ENCODE peak calls at places on chromosomes 16 and 17, in nine cellular contexts. T, A, H, J, F, E, N, X and G are unnamed samples.

GRCh38 chr16:53732296-53732929 is 28.5 kb downstream of the FTO start:
- DNase-seq in T (no peak), A (peak; percentile 11), H (peak; percentile 58), J (peak; percentile 53), F (peak; percentile 29), E (no peak), N (no peak), X (no peak), G (no peak)

GRCh38 chr16:84334482-84334881 is 33.9 kb upstream of the ATP2C2 start:
- DNase-seq in T (no peak), A (no peak), H (no peak), J (no peak), F (no peak), E (no peak), N (no peak), X (no peak), G (no peak)

GRCh38 chr17:42345396-42346078 is 42.7 kb downstream of the STAT3 start:
- DNase-seq in T (no peak), A (no peak), H (no peak), J (no peak), F (no peak), E (no peak), N (no peak), X (no peak), G (no peak)

GRCh38 chr16:83994087-83994486 is 26.0 kb downstream of the NECAB2 start:
- DNase-seq in T (no peak), A (peak; percentile 95), H (peak; percentile 95), J (no peak), F (peak; percentile 95), E (no peak), N (no peak), X (no peak), G (no peak)

GRCh38 chr17:56708220-56708567 is 114.7 kb downstream of the NOG start:
- DNase-seq in T (no peak), A (no peak), H (peak; percentile 26), J (no peak), F (no peak), E (no peak), N (no peak), X (no peak), G (no peak)

GRCh38 chr17:7848131-7848579 is 6.7 kb upstream of the TMEM88 start:
- DNase-seq in T (no peak), A (no peak), H (no peak), J (no peak), F (no peak), E (no peak), N (no peak), X (no peak), G (no peak)

GRCh38 chr17:73652886-73653480 is 8.7 kb upstream of the SDK2 start:
- DNase-seq in T (peak; percentile 16), A (no peak), H (no peak), J (no peak), F (no peak), E (no peak), N (no peak), X (no peak), G (no peak)

GRCh38 chr17:6507535-6507934 is 48.8 kb downstream of the PITPNM3 start:
- DNase-seq in T (no peak), A (peak; percentile 88), H (peak; percentile 85), J (no peak), F (peak; percentile 87), E (peak; percentile 54), N (no peak), X (no peak), G (no peak)

GRCh38 chr17:58402047-58402446 is 15.3 kb downstream of the RNF43 start:
- DNase-seq in T (no peak), A (peak; percentile 86), H (no peak), J (no peak), F (peak; percentile 57), E (no peak), N (no peak), X (no peak), G (no peak)

DNA sequence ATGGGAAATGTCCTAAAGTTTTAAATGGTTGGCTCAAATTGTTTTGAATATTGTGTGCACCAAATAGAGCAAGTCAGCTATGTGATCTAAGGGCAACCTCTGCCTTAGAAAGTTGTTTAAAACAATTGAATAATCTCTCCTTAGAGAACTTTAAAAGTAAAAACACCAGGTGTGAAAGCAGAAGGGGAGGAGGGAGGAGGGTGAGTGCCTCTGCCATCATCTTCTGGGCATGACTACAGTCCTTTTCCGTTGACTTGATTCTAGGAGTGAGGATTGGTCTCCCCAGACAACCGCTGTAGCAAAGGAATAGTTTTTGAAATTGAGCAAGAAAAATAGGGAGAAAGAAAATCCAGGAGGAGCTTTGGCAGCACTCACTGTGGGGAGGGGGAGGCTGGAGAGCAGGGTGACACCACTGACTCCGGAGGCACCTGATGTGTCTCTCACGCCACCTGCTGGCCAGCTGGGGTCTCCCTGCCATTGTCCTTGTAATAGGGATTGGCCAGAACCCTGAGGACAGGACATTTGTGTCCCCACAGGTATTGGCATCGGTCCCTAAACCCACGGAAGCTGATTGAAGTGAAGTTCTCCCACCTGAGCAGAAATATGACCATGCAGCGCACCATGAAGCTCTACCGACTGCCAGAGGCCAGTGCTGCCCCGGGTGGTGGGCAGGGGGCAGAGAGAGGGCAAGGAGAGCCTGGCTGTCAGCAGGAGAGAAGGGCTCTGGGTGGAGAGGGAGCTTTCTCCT is 33.3 kb downstream of the PLCD3 start:
- DNase-seq in T (peak; percentile 95), A (peak; percentile 79), H (peak; percentile 66), J (peak; percentile 91), F (peak; percentile 82), E (peak; percentile 91), N (peak; percentile 84), X (peak; percentile 87), G (peak; percentile 89)
- TF ChIP-seq CTCF in T (peak; percentile 94), A (peak; percentile 77), H (peak; percentile 78), J (peak; percentile 88), F (peak; percentile 90), E (peak; percentile 71), N (peak; percentile 93), X (peak; percentile 83), G (peak; percentile 91)

DNA sequence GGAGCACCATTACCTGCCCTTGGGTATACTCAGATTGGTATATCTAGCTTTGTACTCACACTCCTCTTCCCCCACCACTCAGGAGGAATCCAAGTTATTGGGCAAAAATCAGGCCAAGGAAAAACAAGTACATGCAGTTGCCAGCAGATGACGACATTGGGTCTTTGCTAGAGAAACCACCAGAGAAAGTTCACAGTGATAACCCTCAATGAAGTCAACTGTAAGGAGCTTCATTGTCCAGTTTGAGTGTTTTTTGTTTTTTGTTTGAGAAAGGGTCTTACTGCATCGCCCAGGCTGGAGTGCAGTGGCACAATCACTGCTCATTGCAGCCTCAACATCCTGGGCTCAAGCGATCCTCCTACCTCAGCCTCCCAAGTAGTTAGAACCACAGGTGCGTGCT is 34.6 kb upstream of the TOX3 start:
- DNase-seq in T (no peak), A (no peak), H (no peak), J (no peak), F (no peak), E (no peak), N (no peak), X (no peak), G (no peak)
- TF ChIP-seq CTCF in T (no peak), A (no peak), H (no peak), J (no peak), F (no peak), E (no peak), N (no peak), X (no peak), G (peak; percentile 8)

GRCh38 chr17:66855204-66855603 is 20.3 kb downstream of the CACNG5 start:
- DNase-seq in T (no peak), A (peak; percentile 10), H (no peak), J (no peak), F (no peak), E (no peak), N (no peak), X (no peak), G (no peak)
- TF ChIP-seq CTCF in T (peak; percentile 21), A (peak; percentile 30), H (no peak), J (no peak), F (peak; percentile 21), E (no peak), N (no peak), X (no peak), G (peak; percentile 38)

GRCh38 chr16:5062051-5062450 is 3.7 kb downstream of the C16orf89 start:
- DNase-seq in T (no peak), A (no peak), H (no peak), J (no peak), F (no peak), E (no peak), N (no peak), X (no peak), G (no peak)

GRCh38 chr16:5065368-5065767 is 388 bp downstream of the C16orf89 start:
- DNase-seq in T (no peak), A (peak; percentile 41), H (no peak), J (no peak), F (no peak), E (no peak), N (no peak), X (no peak), G (no peak)

GRCh38 chr16:5065813-5066212 is at the start of gene C16orf89:
- DNase-seq in T (no peak), A (no peak), H (no peak), J (peak; percentile 48), F (no peak), E (no peak), N (no peak), X (peak; percentile 27), G (no peak)

GRCh38 chr16:5064915-5065314 is 841 bp downstream of the C16orf89 start:
- DNase-seq in T (no peak), A (no peak), H (peak; percentile 24), J (peak; percentile 82), F (no peak), E (no peak), N (no peak), X (no peak), G (no peak)

GRCh38 chr16:5062790-5063765 is 2.7 kb downstream of the C16orf89 start:
- DNase-seq in T (no peak), A (no peak), H (no peak), J (no peak), F (no peak), E (no peak), N (no peak), X (no peak), G (no peak)
- TF ChIP-seq CTCF in T (no peak), A (no peak), H (no peak), J (no peak), F (no peak), E (no peak), N (no peak), X (no peak), G (no peak)